ENCODE peak calls at places on chromosomes 12 and 14, in seven cellular contexts. X is body of pancreas, E is T-helper 17 cell, T is epithelial cell of prostate, W is uterus, O is spleen, D is pancreas. M is an unnamed sample.
A peak's percentile ranks its signal among the peaks of the same experiment; 100 is the strongest.

GRCh38 chr12:57844725-57845477 is 1.6 kb downstream of the CTDSP2 start:
- DNase-seq in X (peak; percentile 57), E (no peak), T (no peak), W (peak; percentile 86), O (peak; percentile 85), D (peak; percentile 74), M (peak; percentile 91)

GRCh38 chr12:100706029-100706428 is 88.5 kb upstream of the ANO4 start:
- DNase-seq in X (no peak), E (no peak), T (peak; percentile 94), W (no peak), O (no peak), D (no peak), M (no peak)

GRCh38 chr12:6964605-6965025 is 5.8 kb downstream of the PHB2 start:
- DNase-seq in X (no peak), E (no peak), T (no peak), W (no peak), O (peak; percentile 82), D (no peak), M (no peak)

GRCh38 chr14:76019676-76020075 is 34.1 kb downstream of the IFT43 start:
- DNase-seq in X (no peak), E (no peak), T (no peak), W (no peak), O (no peak), D (no peak), M (no peak)

GRCh38 chr12:538731-539539 is 79.2 kb downstream of the B4GALNT3 start:
- DNase-seq in X (peak; percentile 61), E (no peak), T (peak; percentile 80), W (no peak), O (peak; percentile 86), D (peak; percentile 71), M (no peak)

GRCh38 chr12:125256537-125256936 is 191.3 kb downstream of the AACS start:
- DNase-seq in X (no peak), E (no peak), T (no peak), W (no peak), O (no peak), D (no peak), M (no peak)

GRCh38 chr12:7966558-7966957 is 30.6 kb upstream of the SLC2A3 start:
- DNase-seq in X (no peak), E (no peak), T (no peak), W (no peak), O (peak; percentile 44), D (no peak), M (no peak)

GRCh38 chr12:57727758-57728395 is 10.7 kb downstream of the AGAP2 start:
- DNase-seq in X (no peak), E (no peak), T (no peak), W (no peak), O (no peak), D (peak; percentile 16), M (no peak)

GRCh38 chr12:124827588-124828184 is 36.0 kb downstream of the SCARB1 start:
- DNase-seq in X (no peak), E (no peak), T (no peak), W (no peak), O (no peak), D (no peak), M (no peak)

GRCh38 chr12:75439048-75439447 is 41.5 kb upstream of the GLIPR1 start:
- DNase-seq in X (no peak), E (no peak), T (no peak), W (no peak), O (no peak), D (no peak), M (no peak)

GRCh38 chr12:38151991-38152700 is 164.4 kb upstream of the ALG10B start:
- DNase-seq in X (no peak), E (no peak), T (no peak), W (no peak), O (no peak), D (peak; percentile 7), M (peak; percentile 47)

GRCh38 chr14:24089890-24090289 is 4.2 kb upstream of the PCK2 start:
- DNase-seq in X (no peak), E (no peak), T (no peak), W (no peak), O (peak; percentile 1), D (no peak), M (no peak)

GRCh38 chr14:89417469-89418225 is 614 bp upstream of the FOXN3 start:
- DNase-seq in X (peak; percentile 61), E (peak; percentile 32), T (no peak), W (peak; percentile 65), O (peak; percentile 92), D (peak; percentile 50), M (peak; percentile 73)

GRCh38 chr12:92297932-92298681 is 152.5 kb upstream of the BTG1 start:
- DNase-seq in X (no peak), E (no peak), T (no peak), W (no peak), O (no peak), D (no peak), M (peak; percentile 63)

GRCh38 chr12:120999191-121000120 is 16.8 kb downstream of the C12orf43 start:
- DNase-seq in X (peak; percentile 31), E (no peak), T (no peak), W (no peak), O (peak; percentile 48), D (peak; percentile 44), M (no peak)

GRCh38 chr12:52867636-52868035 is 18.8 kb upstream of the KRT78 start:
- DNase-seq in X (no peak), E (no peak), T (peak; percentile 93), W (peak; percentile 43), O (no peak), D (no peak), M (no peak)

GRCh38 chr14:58849609-58850008 is 211.8 kb downstream of the DACT1 start:
- DNase-seq in X (no peak), E (no peak), T (no peak), W (no peak), O (no peak), D (no peak), M (no peak)

GRCh38 chr12:59634254-59634653 is 38.4 kb downstream of the SLC16A7 start:
- DNase-seq in X (no peak), E (no peak), T (no peak), W (no peak), O (no peak), D (no peak), M (no peak)

GRCh38 chr12:114400925-114401324 is 5.0 kb downstream of the TBX5 start:
- DNase-seq in X (no peak), E (no peak), T (no peak), W (no peak), O (no peak), D (no peak), M (peak; percentile 76)

GRCh38 chr12:104718581-104718980 is 239.5 kb downstream of the SLC41A2 start:
- DNase-seq in X (no peak), E (no peak), T (no peak), W (no peak), O (no peak), D (no peak), M (no peak)